ENCODE peak calls at places on chromosomes 12 and 14, in four cellular contexts. O is mesendoderm, Y is fibroblast of lung, D is gastrocnemius medialis. G is an unnamed sample.

GRCh38 chr14:104341532-104342434 is 203.4 kb downstream of the KIF26A start:
- DNase-seq in O (peak; percentile 93), Y (no peak), D (no peak), G (peak; percentile 99)

GRCh38 chr12:33476058-33476457 is 36.4 kb upstream of the SYT10 start:
- DNase-seq in O (no peak), Y (peak; percentile 51), D (no peak), G (no peak)

GRCh38 chr12:31650927-31651326 is 8.6 kb upstream of the ETFBKMT start:
- DNase-seq in O (peak; percentile 37), Y (no peak), D (no peak), G (no peak)

GRCh38 chr12:109537136-109537535 is 36.2 kb downstream of the MMAB start:
- DNase-seq in O (no peak), Y (no peak), D (no peak), G (no peak)

GRCh38 chr12:65121049-65121955 is at the start of gene WIF1:
- DNase-seq in O (peak; percentile 73), Y (peak; percentile 8), D (no peak), G (peak; percentile 84)

GRCh38 chr12:32891956-32892355 is 4.6 kb downstream of the PKP2 start:
- DNase-seq in O (peak; percentile 95), Y (peak; percentile 59), D (no peak), G (peak; percentile 61)

GRCh38 chr12:42281844-42282243 is 43.8 kb upstream of the YAF2 start:
- DNase-seq in O (no peak), Y (no peak), D (no peak), G (no peak)

GRCh38 chr14:59325906-59326305 is 137.4 kb downstream of the DAAM1 start:
- DNase-seq in O (no peak), Y (peak; percentile 72), D (no peak), G (no peak)

GRCh38 chr12:87439990-87440827 is 589.0 kb downstream of the C12orf50 start:
- DNase-seq in O (peak; percentile 59), Y (peak; percentile 97), D (no peak), G (no peak)

GRCh38 chr14:105866841-105867321 is 340.5 kb downstream of the TMEM121 start:
- DNase-seq in O (no peak), Y (no peak), D (no peak), G (peak; percentile 33)

GRCh38 chr12:111425655-111426054 is 19.9 kb downstream of the SH2B3 start:
- DNase-seq in O (no peak), Y (no peak), D (no peak), G (no peak)

GRCh38 chr14:23360496-23360895 is 4.5 kb downstream of the EFS start:
- DNase-seq in O (peak; percentile 40), Y (no peak), D (no peak), G (peak; percentile 89)

GRCh38 chr14:63496837-63497400 is 46.3 kb downstream of the PPP2R5E start:
- DNase-seq in O (no peak), Y (no peak), D (no peak), G (no peak)

GRCh38 chr14:104895786-104896642 is 28.7 kb upstream of the PLD4 start:
- DNase-seq in O (no peak), Y (no peak), D (no peak), G (peak; percentile 57)

GRCh38 chr14:64983439-64984310 is 3.0 kb upstream of the FNTB start:
- DNase-seq in O (peak; percentile 60), Y (peak; percentile 50), D (no peak), G (peak; percentile 81)

GRCh38 chr12:124506145-124506831 is 61.1 kb downstream of the NCOR2 start:
- DNase-seq in O (peak; percentile 41), Y (peak; percentile 77), D (peak; percentile 52), G (no peak)

GRCh38 chr14:29710015-29710414 is 217.6 kb downstream of the PRKD1 start:
- DNase-seq in O (no peak), Y (no peak), D (no peak), G (no peak)

GRCh38 chr14:72662213-72662612 is 231.7 kb downstream of the DPF3 start:
- DNase-seq in O (no peak), Y (no peak), D (no peak), G (no peak)

GRCh38 chr14:49250109-49250508 is 336.1 kb downstream of the RPS29 start:
- DNase-seq in O (peak; percentile 70), Y (peak; percentile 68), D (no peak), G (no peak)

GRCh38 chr12:107400686-107401447 is 284.7 kb upstream of the PWP1 start:
- DNase-seq in O (no peak), Y (peak; percentile 73), D (no peak), G (no peak)

GRCh38 chr14:73937012-73937411 is 12.9 kb downstream of the FAM161B start:
- DNase-seq in O (no peak), Y (no peak), D (no peak), G (no peak)

GRCh38 chr14:76975865-76976622 is 52.5 kb downstream of the IRF2BPL start:
- DNase-seq in O (no peak), Y (no peak), D (no peak), G (no peak)

GRCh38 chr12:108611884-108612415 is 14.1 kb upstream of the TMEM119 start:
- DNase-seq in O (peak; percentile 83), Y (peak; percentile 97), D (no peak), G (peak; percentile 86)

GRCh38 chr12:20434993-20435392 is 66.7 kb downstream of the PDE3A start:
- DNase-seq in O (peak; percentile 28), Y (peak; percentile 72), D (no peak), G (no peak)

GRCh38 chr14:83874662-83875061 is 1655.3 kb upstream of the FLRT2 start:
- DNase-seq in O (no peak), Y (no peak), D (no peak), G (no peak)

GRCh38 chr12:100794441-100795192 is at the start of gene ANO4:
- DNase-seq in O (peak; percentile 54), Y (peak; percentile 20), D (no peak), G (peak; percentile 18)

GRCh38 chr12:98343002-98343567 is 172.3 kb upstream of the TMPO start:
- DNase-seq in O (no peak), Y (no peak), D (no peak), G (no peak)

GRCh38 chr12:93106910-93107309 is 177.8 kb upstream of the EEA1 start:
- DNase-seq in O (no peak), Y (no peak), D (no peak), G (no peak)

GRCh38 chr14:61973981-61974380 is 211.8 kb downstream of the SNAPC1 start:
- DNase-seq in O (no peak), Y (peak; percentile 83), D (no peak), G (no peak)

GRCh38 chr12:67355428-67356385 is 86.5 kb downstream of the CAND1 start:
- DNase-seq in O (peak; percentile 68), Y (peak; percentile 65), D (peak; percentile 14), G (peak; percentile 26)

GRCh38 chr12:88650715-88651114 is 70.4 kb upstream of the KITLG start:
- DNase-seq in O (no peak), Y (peak; percentile 62), D (no peak), G (no peak)

GRCh38 chr12:65881348-65881961 is 57.2 kb downstream of the HMGA2 start:
- DNase-seq in O (peak; percentile 53), Y (peak; percentile 63), D (peak; percentile 12), G (peak; percentile 63)

GRCh38 chr12:52149651-52150241 is 42.1 kb downstream of the KRT80 start:
- DNase-seq in O (peak; percentile 69), Y (no peak), D (no peak), G (no peak)

GRCh38 chr12:52149182-52149641 is 42.6 kb downstream of the KRT80 start:
- DNase-seq in O (peak; percentile 52), Y (no peak), D (no peak), G (no peak)

GRCh38 chr12:52151153-52151858 is 40.5 kb downstream of the KRT80 start:
- DNase-seq in O (no peak), Y (no peak), D (no peak), G (no peak)

GRCh38 chr12:52152905-52153317 is 38.9 kb downstream of the KRT80 start:
- DNase-seq in O (no peak), Y (no peak), D (no peak), G (no peak)

GRCh38 chr12:52151859-52152783 is 39.7 kb downstream of the KRT80 start:
- DNase-seq in O (peak; percentile 71), Y (peak; percentile 47), D (peak; percentile 25), G (peak; percentile 98)
- H3K4me3 ChIP-seq in O (no peak overlapping the region), Y (no peak overlapping the region), D (peak overlapping the region; percentile 55), G (peak overlapping the region; percentile 8)

GRCh38 chr12:54572881-54573280 is 15.6 kb downstream of the PPP1R1A start:
- DNase-seq in O (peak; percentile 79), Y (no peak), D (no peak), G (peak; percentile 67)

GRCh38 chr12:54571857-54572195 is 16.6 kb downstream of the PPP1R1A start:
- DNase-seq in O (no peak), Y (no peak), D (no peak), G (no peak)

GRCh38 chr12:54569995-54570531 is 18.4 kb downstream of the PPP1R1A start:
- DNase-seq in O (no peak), Y (no peak), D (no peak), G (no peak)

GRCh38 chr12:54569072-54569471 is 19.4 kb downstream of the PPP1R1A start:
- DNase-seq in O (no peak), Y (no peak), D (no peak), G (no peak)

GRCh38 chr12:54571166-54571856 is 17.1 kb downstream of the PPP1R1A start:
- DNase-seq in O (peak; percentile 71), Y (no peak), D (no peak), G (peak; percentile 66)
- H3K27me3 ChIP-seq in O (no peaks in the 10 kb centered on the region), Y (peaks cover 3% of the 10 kb centered on the region), D (peaks cover 3% of the 10 kb centered on the region), G (peaks cover under 1% of the 10 kb centered on the region)

DNA sequence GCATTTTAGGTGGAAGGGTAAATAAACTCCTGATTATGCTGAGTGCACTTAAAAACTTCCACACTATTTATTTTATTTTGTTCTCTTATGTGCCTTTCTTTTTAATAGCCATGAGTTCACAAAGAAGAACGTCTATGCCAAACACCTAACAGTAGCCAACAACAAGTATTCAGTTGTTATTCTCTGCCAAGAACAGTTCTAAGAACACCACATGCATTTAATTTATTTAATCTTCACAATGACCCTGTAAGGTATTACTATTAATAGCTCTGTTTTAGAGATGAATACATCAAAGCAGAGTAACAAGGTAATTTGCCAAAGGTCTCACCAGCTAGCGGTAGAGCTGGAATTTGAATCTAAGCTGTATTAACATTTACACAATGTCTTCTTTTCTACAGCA is 240.1 kb downstream of the ALG10B start:
- DNase-seq in O (no peak), Y (no peak), D (no peak), G (no peak)
- H3K4me3 ChIP-seq in O (no peak overlapping the region), Y (no peak overlapping the region), D (no peak overlapping the region), G (no peak overlapping the region)

GRCh38 chr12:6037459-6037858 is 87.0 kb downstream of the VWF start:
- DNase-seq in O (no peak), Y (no peak), D (no peak), G (no peak)
- H3K27me3 ChIP-seq in O (no peaks in the 10 kb centered on the region), Y (peaks cover 3% of the 10 kb centered on the region), D (no peaks in the 10 kb centered on the region), G (no peaks in the 10 kb centered on the region)

GRCh38 chr14:88841741-88842140 is 17.3 kb downstream of the TTC8 start:
- DNase-seq in O (no peak), Y (peak; percentile 65), D (no peak), G (no peak)
- H3K4me3 ChIP-seq in O (no peak overlapping the region), Y (no peak overlapping the region), D (no peak overlapping the region), G (no peak overlapping the region)

G was measured in H7.